ENCODE peak calls at places on chromosomes 11 and 22, in seven cellular contexts. C, N, K, X, U, L and G are unnamed samples.

GRCh38 chr11:57641426-57641825 is 8.3 kb downstream of the YPEL4 start:
- DNase-seq in C (peak), N (peak), K (no peak), X (peak), U (no peak), L (peak), G (no peak)

GRCh38 chr11:108838102-108838803 is 173.4 kb downstream of the DDX10 start:
- DNase-seq in C (no peak), N (no peak), K (no peak), X (no peak), U (no peak), L (no peak), G (no peak)

GRCh38 chr22:28358244-28358777 is 321.3 kb downstream of the TTC28 start:
- DNase-seq in C (no peak), N (no peak), K (no peak), X (no peak), U (no peak), L (no peak), G (no peak)

GRCh38 chr22:47371263-47372090 is 609.0 kb downstream of the TBC1D22A start:
- DNase-seq in C (no peak), N (no peak), K (no peak), X (no peak), U (no peak), L (no peak), G (peak)

GRCh38 chr11:110908401-110909106 is 196.3 kb upstream of the ARHGAP20 start:
- DNase-seq in C (peak), N (peak), K (no peak), X (peak), U (no peak), L (peak), G (no peak)

GRCh38 chr11:65650547-65651338 is 12.0 kb downstream of the RELA start:
- DNase-seq in C (no peak), N (peak), K (no peak), X (no peak), U (no peak), L (peak), G (peak)

GRCh38 chr11:86735462-86736302 is 63.3 kb upstream of the ME3 start:
- DNase-seq in C (peak), N (no peak), K (no peak), X (no peak), U (no peak), L (no peak), G (no peak)

GRCh38 chr22:33427461-33427860 is 369.3 kb upstream of the SYN3 start:
- DNase-seq in C (no peak), N (no peak), K (no peak), X (no peak), U (no peak), L (no peak), G (no peak)

GRCh38 chr11:121688860-121689614 is 236.3 kb upstream of the SORL1-AS1 start:
- DNase-seq in C (no peak), N (peak), K (no peak), X (no peak), U (peak), L (peak), G (peak)

GRCh38 chr11:120331301-120331966 is 4.8 kb upstream of the ARHGEF12 start:
- DNase-seq in C (peak), N (no peak), K (no peak), X (peak), U (no peak), L (peak), G (no peak)

GRCh38 chr11:126202646-126203359 is 8.6 kb downstream of the RPUSD4 start:
- DNase-seq in C (no peak), N (no peak), K (no peak), X (no peak), U (no peak), L (no peak), G (no peak)

GRCh38 chr11:130601141-130601540 is 152.7 kb downstream of the ADAMTS15 start:
- DNase-seq in C (peak), N (peak), K (no peak), X (peak), U (no peak), L (peak), G (peak)

GRCh38 chr22:25193130-25193529 is 6.5 kb upstream of the CRYBB3 start:
- DNase-seq in C (no peak), N (no peak), K (no peak), X (no peak), U (no peak), L (no peak), G (no peak)

GRCh38 chr11:107741044-107741823 is 29.4 kb upstream of the SLN start:
- DNase-seq in C (peak), N (peak), K (no peak), X (peak), U (no peak), L (peak), G (no peak)

GRCh38 chr22:35014812-35015211 is 51.1 kb upstream of the ISX start:
- DNase-seq in C (no peak), N (no peak), K (no peak), X (no peak), U (no peak), L (peak), G (no peak)

GRCh38 chr22:46457502-46458488 is 79.6 kb downstream of the CELSR1 start:
- DNase-seq in C (peak), N (peak), K (no peak), X (peak), U (no peak), L (peak), G (no peak)

GRCh38 chr22:38239101-38239761 is 33.6 kb downstream of the TMEM184B start:
- DNase-seq in C (peak), N (peak), K (no peak), X (peak), U (no peak), L (peak), G (no peak)

GRCh38 chr11:126282742-126283591 is at the start of gene TIRAP:
- DNase-seq in C (peak), N (peak), K (no peak), X (peak), U (no peak), L (peak), G (peak)

GRCh38 chr22:44330727-44331660 is 18.2 kb upstream of the SHISAL1 start:
- DNase-seq in C (no peak), N (no peak), K (no peak), X (no peak), U (no peak), L (no peak), G (peak)

GRCh38 chr22:41285441-41285819 is 557 bp downstream of the RANGAP1 start:
- DNase-seq in C (peak), N (peak), K (peak), X (peak), U (no peak), L (peak), G (peak)

GRCh38 chr11:7596975-7597391 is 76.3 kb downstream of the CYB5R2 start:
- DNase-seq in C (no peak), N (no peak), K (no peak), X (no peak), U (no peak), L (peak), G (no peak)

GRCh38 chr22:41768420-41768819 is 32.1 kb upstream of the CCDC134 start:
- DNase-seq in C (peak), N (peak), K (no peak), X (peak), U (no peak), L (peak), G (no peak)

GRCh38 chr11:57980201-57980600 is 43.5 kb upstream of the OR9Q1 start:
- DNase-seq in C (no peak), N (no peak), K (no peak), X (no peak), U (no peak), L (no peak), G (no peak)

GRCh38 chr11:67996622-67997459 is 7.1 kb downstream of the UNC93B1 start:
- DNase-seq in C (no peak), N (peak), K (peak), X (peak), U (peak), L (peak), G (peak)

GRCh38 chr11:19101803-19102520 is 15.0 kb upstream of the ZDHHC13 start:
- DNase-seq in C (no peak), N (no peak), K (no peak), X (peak), U (no peak), L (no peak), G (no peak)

GRCh38 chr11:61955031-61955415 is 4.9 kb downstream of the BEST1 start:
- DNase-seq in C (peak), N (peak), K (peak), X (peak), U (no peak), L (peak), G (peak)

GRCh38 chr11:75163917-75164316 is 13.0 kb downstream of the SLCO2B1 start:
- DNase-seq in C (no peak), N (no peak), K (no peak), X (no peak), U (no peak), L (no peak), G (no peak)

GRCh38 chr22:39231197-39231950 is 13.4 kb downstream of the PDGFB start:
- DNase-seq in C (no peak), N (no peak), K (no peak), X (no peak), U (no peak), L (no peak), G (no peak)

GRCh38 chr11:132093861-132094260 is 723.4 kb downstream of the NTM start:
- DNase-seq in C (no peak), N (no peak), K (no peak), X (no peak), U (no peak), L (no peak), G (no peak)

GRCh38 chr11:88231894-88232482 is 56.7 kb upstream of the RAB38 start:
- DNase-seq in C (peak), N (peak), K (peak), X (peak), U (no peak), L (peak), G (no peak)

GRCh38 chr22:42301072-42301741 is 30.8 kb upstream of the TCF20 start:
- DNase-seq in C (no peak), N (no peak), K (no peak), X (no peak), U (no peak), L (no peak), G (no peak)

GRCh38 chr11:20368441-20368840 is 4.9 kb downstream of the HTATIP2 start:
- DNase-seq in C (no peak), N (no peak), K (no peak), X (no peak), U (no peak), L (no peak), G (no peak)

GRCh38 chr11:2644844-2645778 is 54.7 kb downstream of the KCNQ1OT1 start:
- DNase-seq in C (no peak), N (no peak), K (no peak), X (no peak), U (no peak), L (no peak), G (no peak)
- H3K4ac ChIP-seq in C (no peak), N (no peak), K (no peak), X (no peak), U (no peak), L (no peak), G (no peak)

DNA sequence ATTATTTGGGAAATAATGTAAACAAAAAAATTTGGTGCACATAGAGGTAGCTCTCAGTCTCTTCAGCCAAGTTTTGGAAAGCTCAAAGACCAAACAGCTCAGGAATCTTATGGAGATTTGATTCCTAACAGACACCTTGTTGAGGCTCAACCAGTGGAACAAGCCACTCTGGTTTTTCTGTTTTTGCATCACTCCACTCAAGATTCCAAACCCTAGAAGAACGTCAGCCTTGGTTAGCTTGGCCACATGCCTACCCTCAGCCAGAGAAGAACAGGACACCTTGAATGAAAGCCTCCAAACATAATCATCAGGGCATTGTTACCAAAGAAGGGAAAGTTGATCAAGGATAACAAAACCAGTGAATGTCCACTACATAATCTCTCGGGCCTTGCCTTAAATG is 3.8 kb upstream of the SMCO4 start:
- DNase-seq in C (no peak), N (no peak), K (no peak), X (no peak), U (no peak), L (peak), G (no peak)
- H4K8ac ChIP-seq in C (no peak), N (no peak), K (no peak), X (no peak), U (no peak), L (no peak), G (no peak)

DNA sequence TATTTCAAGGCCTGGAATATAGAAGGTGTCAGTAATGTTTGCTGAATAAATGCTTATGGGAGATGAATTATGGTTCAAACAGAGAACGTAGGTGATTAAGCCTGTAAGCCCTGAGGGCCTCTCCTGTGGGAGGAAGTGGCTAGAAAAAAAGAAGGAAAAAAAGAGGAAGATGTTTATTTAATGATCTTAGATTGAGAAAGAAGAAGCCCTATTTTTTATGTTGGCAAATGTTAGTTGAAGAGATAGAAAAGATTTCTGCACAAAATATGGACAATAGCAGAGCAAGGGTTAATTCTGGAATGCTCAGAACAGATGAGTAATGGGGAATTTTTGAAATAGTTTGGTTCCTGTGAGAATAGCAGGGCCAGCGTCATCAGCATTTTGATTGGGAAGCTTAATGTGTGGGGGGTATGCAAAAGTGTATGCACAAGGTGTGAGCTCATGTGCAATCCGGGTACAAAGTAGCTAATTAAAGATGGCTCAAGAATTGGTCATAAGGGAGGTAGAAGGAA is 95.7 kb downstream of the TEAD1 start:
- DNase-seq in C (peak), N (peak), K (no peak), X (peak), U (no peak), L (peak), G (no peak)
- H3K4ac ChIP-seq in C (peak), N (no peak), K (no peak), X (no peak), U (no peak), L (peak), G (no peak)

DNA sequence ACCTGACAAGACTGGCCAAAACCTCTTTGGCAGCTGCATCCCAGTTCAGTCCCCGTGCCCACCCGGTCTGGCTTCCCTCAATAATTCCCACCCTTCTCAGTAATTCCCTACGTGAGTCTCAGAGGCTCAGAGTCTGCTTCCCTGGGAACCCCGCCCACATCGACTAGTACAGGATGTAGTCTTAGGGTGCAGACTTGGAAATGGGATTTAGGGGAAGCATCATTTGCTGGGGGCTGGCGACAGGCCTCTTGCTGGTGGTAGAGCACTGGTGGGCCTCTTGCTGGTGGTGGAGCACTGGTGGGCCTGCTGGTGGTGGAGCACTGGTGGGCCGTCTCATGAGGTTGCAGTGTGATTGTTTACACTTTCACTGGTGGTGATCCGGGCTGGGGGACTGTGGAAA is 199.5 kb upstream of the B3GAT1 start:
- DNase-seq in C (no peak), N (no peak), K (no peak), X (no peak), U (no peak), L (no peak), G (no peak)
- H4K8ac ChIP-seq in C (no peak), N (no peak), K (no peak), X (no peak), U (no peak), L (no peak), G (no peak)

GRCh38 chr11:114782650-114783310 is 104.5 kb downstream of the NXPE2 start:
- DNase-seq in C (no peak), N (no peak), K (no peak), X (no peak), U (no peak), L (peak), G (no peak)
- H3K4ac ChIP-seq in C (no peak), N (no peak), K (no peak), X (no peak), U (no peak), L (no peak), G (no peak)

GRCh38 chr11:114188851-114189570 is 107.2 kb upstream of the NNMT start:
- DNase-seq in C (no peak), N (no peak), K (no peak), X (no peak), U (no peak), L (no peak), G (no peak)
- H4K8ac ChIP-seq in C (no peak), N (no peak), K (no peak), X (no peak), U (no peak), L (no peak), G (no peak)

DNA sequence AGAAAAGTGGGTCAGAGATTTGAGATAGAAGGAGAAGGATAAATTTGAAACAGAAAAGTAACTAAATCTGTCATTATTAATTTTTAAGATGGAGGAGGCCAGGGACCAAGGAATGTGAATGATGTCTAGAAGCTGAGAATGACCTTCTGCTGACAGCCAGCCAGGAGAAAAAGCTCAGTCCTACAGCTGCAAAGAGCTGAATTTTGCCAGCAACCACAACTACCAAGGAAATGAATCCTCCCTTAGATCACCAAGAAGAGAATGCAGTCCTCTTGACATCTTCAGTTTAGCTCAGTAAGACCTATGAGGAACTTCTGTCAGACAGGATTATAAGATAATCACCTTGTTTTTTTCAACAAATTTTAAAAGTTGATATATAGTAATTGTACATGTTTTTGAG is 538.2 kb downstream of the LRRC4C start:
- DNase-seq in C (no peak), N (no peak), K (no peak), X (no peak), U (no peak), L (no peak), G (no peak)
- H3K4ac ChIP-seq in C (no peak), N (no peak), K (no peak), X (no peak), U (no peak), L (no peak), G (no peak)

DNA sequence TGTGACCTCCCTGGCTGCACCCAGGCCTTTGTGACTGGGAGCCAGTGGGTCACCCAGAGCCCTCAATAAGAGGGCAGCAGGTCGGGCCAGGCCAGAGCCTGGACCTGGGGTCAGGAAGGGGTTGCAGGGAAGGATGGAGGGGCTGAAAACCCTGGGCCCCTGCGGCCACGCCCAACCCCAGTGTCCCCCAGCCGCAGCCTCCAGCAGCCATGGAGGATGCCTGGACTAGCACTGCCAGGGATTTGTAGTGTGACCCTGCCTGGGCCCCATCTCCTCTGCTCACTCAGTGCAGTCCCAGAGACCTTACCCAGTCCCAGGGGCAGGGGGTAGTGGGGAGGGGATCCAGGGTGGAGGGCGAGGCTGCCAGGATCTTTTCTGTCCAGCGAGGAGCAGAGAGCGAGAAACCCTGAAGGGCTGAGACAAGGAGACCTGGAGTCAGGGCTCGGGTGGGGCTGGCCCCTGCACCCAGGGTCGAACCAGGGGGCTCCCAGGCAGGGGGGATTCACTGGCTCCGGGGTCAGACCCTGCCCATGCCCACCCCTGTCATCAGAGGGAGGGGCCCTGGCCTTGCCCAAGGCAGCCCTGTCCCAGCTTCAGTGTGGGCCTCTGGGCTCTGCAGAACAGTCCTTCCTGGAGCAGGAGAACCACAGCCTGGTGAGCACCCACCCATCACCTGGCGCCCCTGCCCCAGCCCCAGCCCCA is 187.5 kb downstream of the IGLL1 start:
- DNase-seq in C (no peak), N (no peak), K (no peak), X (no peak), U (no peak), L (no peak), G (no peak)
- H4K8ac ChIP-seq in C (no peak), N (no peak), K (no peak), X (no peak), U (no peak), L (no peak), G (no peak)

DNA sequence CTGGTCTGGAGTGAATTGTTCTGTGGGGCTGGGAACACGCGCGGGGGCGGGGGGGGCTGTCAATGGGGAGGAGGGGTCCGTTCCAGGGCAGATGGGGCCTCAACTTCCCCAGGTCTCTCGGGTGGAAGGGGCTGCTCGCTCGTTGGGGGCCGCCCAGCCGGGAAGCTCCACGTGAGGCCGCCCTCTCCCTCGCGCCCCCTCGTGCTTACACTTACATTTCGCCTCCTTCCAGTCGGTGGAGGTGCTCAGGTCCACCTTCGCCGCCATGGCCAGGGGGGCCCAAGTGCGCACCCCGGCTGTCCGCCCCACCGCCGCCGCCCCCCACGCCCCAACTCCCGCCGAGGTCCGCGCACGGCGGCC is 451 bp downstream of the MACROD1 start:
- DNase-seq in C (no peak), N (no peak), K (no peak), X (no peak), U (no peak), L (no peak), G (no peak)
- H3K4ac ChIP-seq in C (peak), N (peak), K (peak), X (no peak), U (peak), L (peak), G (no peak)

GRCh38 chr22:20673341-20674195 is 100.3 kb upstream of the SERPIND1 start:
- DNase-seq in C (no peak), N (no peak), K (no peak), X (no peak), U (no peak), L (no peak), G (no peak)
- H4K8ac ChIP-seq in C (no peak), N (no peak), K (no peak), X (no peak), U (no peak), L (no peak), G (no peak)